ENCODE peak calls at places on chromosome 14, in six cellular contexts. E is BJ; S is stimulated activated CD4-positive, alpha-beta T cell treated with anti-CD3 and anti-CD28 coated beads, TNF-alpha, amount 100 ng/mL, for 48 hours; R is HEK293T; K is AG20443; W is NAMALWA. A is an unnamed sample.

GRCh38 chr14:92144708-92145107 is 22.9 kb downstream of the CPSF2 start:
- DNase-seq in E (no peak), W (no peak), K (no peak), R (no peak), S (no peak), A (no peak)

GRCh38 chr14:33414041-33414440 is 475.4 kb downstream of the NPAS3 start:
- DNase-seq in W (no peak), S (no peak), K (no peak), E (no peak), R (no peak), A (no peak)

GRCh38 chr14:72448212-72448611 is 445.7 kb downstream of the DPF3 start:
- DNase-seq in K (no peak), S (no peak), E (no peak), W (no peak), R (no peak), A (no peak)

GRCh38 chr14:86838363-86838762 is 1154.6 kb downstream of the GALC start:
- DNase-seq in E (no peak), S (no peak), W (peak; percentile 37), R (no peak), K (no peak), A (no peak)

GRCh38 chr14:88503754-88504406 is 50.9 kb downstream of the PTPN21 start:
- DNase-seq in K (no peak), W (no peak), S (no peak), E (no peak), R (no peak), A (no peak)

GRCh38 chr14:69713976-69714716 is 52.8 kb upstream of the SRSF5 start:
- DNase-seq in K (no peak), R (no peak), E (no peak), S (no peak), W (no peak), A (no peak)

GRCh38 chr14:31955941-31956579 is 121.0 kb upstream of the ARHGAP5 start:
- DNase-seq in K (no peak), E (no peak), R (no peak), W (no peak), S (no peak), A (no peak)

GRCh38 chr14:95156153-95156764 is 1.1 kb downstream of the DICER1 start:
- DNase-seq in E (no peak), R (peak; percentile 11), W (peak; percentile 42), S (no peak), K (peak; percentile 17), A (no peak)

GRCh38 chr14:89373185-89373584 is 43.8 kb downstream of the FOXN3 start:
- DNase-seq in K (no peak), R (no peak), E (no peak), W (no peak), S (no peak), A (no peak)

GRCh38 chr14:22653012-22653621 is 9.0 kb upstream of the OR6J1 start:
- DNase-seq in K (peak; percentile 86), E (peak; percentile 26), R (peak; percentile 77), W (peak; percentile 62), S (peak; percentile 25), A (no peak)

GRCh38 chr14:89415139-89415538 is 1.9 kb downstream of the FOXN3 start:
- DNase-seq in K (no peak), S (no peak), R (no peak), E (no peak), W (no peak), A (no peak)

GRCh38 chr14:53619625-53620324 is 336.9 kb downstream of the BMP4 start:
- DNase-seq in R (no peak), S (no peak), E (peak; percentile 9), W (no peak), K (peak; percentile 78), A (peak; percentile 5)

GRCh38 chr14:82180057-82180620 is 646.5 kb upstream of the SEL1L start:
- DNase-seq in W (no peak), E (no peak), S (no peak), K (no peak), R (no peak), A (no peak)

GRCh38 chr14:78227466-78228077 is 57.4 kb downstream of the NRXN3 start:
- DNase-seq in R (no peak), K (no peak), E (no peak), W (no peak), S (no peak), A (no peak)

GRCh38 chr14:91035855-91036254 is 24.6 kb downstream of the RPS6KA5 start:
- DNase-seq in R (no peak), E (no peak), W (no peak), S (no peak), K (no peak), A (no peak)

GRCh38 chr14:78023112-78023511 is 147.1 kb upstream of the NRXN3 start:
- DNase-seq in E (no peak), W (no peak), S (no peak), K (no peak), R (no peak), A (no peak)

GRCh38 chr14:36583242-36584166 is 1.1 kb upstream of the NKX2-8 start:
- DNase-seq in E (no peak), W (no peak), S (no peak), K (no peak), R (no peak), A (no peak)

GRCh38 chr14:90300649-90301048 is 31.1 kb downstream of the NRDE2 start:
- DNase-seq in W (peak; percentile 21), E (no peak), K (no peak), S (no peak), R (no peak), A (no peak)

GRCh38 chr14:35558680-35559079 is 24.7 kb downstream of the INSM2 start:
- DNase-seq in E (no peak), R (no peak), S (no peak), K (no peak), W (no peak), A (no peak)

GRCh38 chr14:55191881-55192616 is 664 bp upstream of the DLGAP5 start:
- DNase-seq in K (peak; percentile 6), S (no peak), W (no peak), E (no peak), R (no peak), A (no peak)

GRCh38 chr14:61553730-61554641 is 141.3 kb upstream of the HIF1A start:
- DNase-seq in K (peak; percentile 85), S (no peak), R (no peak), E (peak; percentile 99), W (no peak), A (peak; percentile 99)

GRCh38 chr14:99720941-99721791 is 37.1 kb downstream of the CYP46A1 start:
- DNase-seq in K (no peak), W (no peak), S (no peak), E (no peak), R (no peak), A (no peak)

GRCh38 chr14:89719371-89720075 is 235.0 kb downstream of the EFCAB11 start:
- DNase-seq in R (no peak), W (no peak), K (no peak), S (no peak), E (no peak), A (no peak)

GRCh38 chr14:65972346-65972745 is 513.8 kb upstream of the CCDC196 start:
- DNase-seq in K (no peak), W (no peak), S (no peak), E (no peak), R (no peak), A (peak; percentile 19)

GRCh38 chr14:102058146-102058545 is 28.7 kb downstream of the HSP90AA1 start:
- DNase-seq in W (no peak), E (no peak), R (no peak), S (no peak), K (no peak), A (no peak)

GRCh38 chr14:64800000-64800399 is 79.7 kb downstream of the SPTB start:
- DNase-seq in W (peak; percentile 22), E (no peak), S (no peak), R (no peak), K (peak; percentile 61), A (no peak)

GRCh38 chr14:104321151-104322130 is 183.1 kb downstream of the KIF26A start:
- DNase-seq in R (no peak), E (no peak), K (no peak), S (no peak), W (no peak), A (no peak)

GRCh38 chr14:71536015-71536535 is 396.2 kb upstream of the RGS6 start:
- DNase-seq in R (no peak), K (no peak), S (no peak), E (no peak), W (no peak), A (no peak)

GRCh38 chr14:72523397-72524157 is 370.3 kb downstream of the DPF3 start:
- DNase-seq in E (no peak), R (no peak), S (no peak), W (no peak), K (no peak), A (no peak)

GRCh38 chr14:105120056-105120455 is 48.5 kb downstream of the JAG2 start:
- DNase-seq in W (no peak), R (no peak), K (peak; percentile 30), S (no peak), E (no peak), A (no peak)

GRCh38 chr14:22113401-22113800 is 439.8 kb upstream of the OR4E1 start:
- DNase-seq in E (no peak), K (no peak), R (no peak), S (no peak), W (no peak), A (no peak)

GRCh38 chr14:54202288-54202687 is 194.5 kb upstream of the CDKN3 start:
- DNase-seq in K (no peak), R (no peak), S (no peak), E (no peak), W (no peak), A (no peak)

GRCh38 chr14:75769047-75769685 is 108.1 kb downstream of the TTLL5 start:
- DNase-seq in E (no peak), W (no peak), S (no peak), K (peak; percentile 25), R (no peak), A (no peak)

GRCh38 chr14:60133487-60133886 is 31.7 kb downstream of the DHRS7 start:
- DNase-seq in E (no peak), K (no peak), S (no peak), W (no peak), R (no peak), A (no peak)

GRCh38 chr14:101709962-101710891 is 51.3 kb upstream of the PPP2R5C start:
- DNase-seq in S (no peak), K (no peak), R (no peak), E (no peak), W (no peak), A (no peak)

GRCh38 chr14:103520269-103520656 is 2.4 kb downstream of the CKB start:
- DNase-seq in K (no peak), W (no peak), R (no peak), E (no peak), S (no peak), A (no peak)

GRCh38 chr14:21104448-21105060 is 3.7 kb downstream of the TMEM253 start:
- DNase-seq in W (peak; percentile 79), K (peak; percentile 85), E (no peak), R (peak; percentile 74), S (no peak), A (no peak)